ENCODE peak calls at places on chromosomes 7 and 10, in eight cellular contexts. G is fibroblast of lung, L is GM23248, J is PC-3, U is heart left ventricle, M is right lobe of liver, V is H9, K is IMR-90. E is an unnamed sample.

GRCh38 chr10:46537309-46537708 is 19.1 kb downstream of the GPRIN2 start:
- DNase-seq in M (no peak), J (no peak), K (no peak), V (no peak), G (no peak), U (peak), L (no peak), E (no peak)

GRCh38 chr7:74206589-74207120 is 3.2 kb upstream of the LAT2 start:
- DNase-seq in M (peak), V (peak), L (peak), G (peak), K (peak), U (peak), J (peak), E (peak)

GRCh38 chr10:75474106-75474505 is 42.7 kb downstream of the LRMDA start:
- DNase-seq in J (no peak), L (no peak), K (no peak), M (no peak), U (no peak), V (no peak), G (no peak), E (no peak)

GRCh38 chr7:82726038-82726800 is 282.6 kb upstream of the CACNA2D1 start:
- DNase-seq in J (no peak), M (no peak), G (peak), V (no peak), U (no peak), K (no peak), L (no peak), E (no peak)

GRCh38 chr7:55022618-55022985 is 3.8 kb downstream of the EGFR start:
- DNase-seq in J (no peak), M (no peak), L (peak), U (no peak), V (no peak), G (no peak), K (no peak), E (no peak)

GRCh38 chr10:6678211-6678803 is 98.2 kb upstream of the PRKCQ start:
- DNase-seq in G (peak), J (peak), U (peak), M (no peak), V (peak), L (peak), K (peak), E (no peak)

GRCh38 chr10:4651404-4652037 is 174.5 kb upstream of the AKR1E2 start:
- DNase-seq in J (peak), L (peak), G (peak), K (no peak), V (no peak), M (no peak), U (no peak), E (no peak)

GRCh38 chr10:35165112-35165511 is 38.5 kb downstream of the CREM start:
- DNase-seq in M (no peak), V (no peak), L (no peak), G (no peak), J (no peak), K (no peak), U (no peak), E (no peak)

GRCh38 chr7:29915481-29916215 is 74.0 kb downstream of the SCRN1 start:
- DNase-seq in J (no peak), V (no peak), M (no peak), K (peak), G (no peak), L (peak), U (no peak), E (no peak)

DNA sequence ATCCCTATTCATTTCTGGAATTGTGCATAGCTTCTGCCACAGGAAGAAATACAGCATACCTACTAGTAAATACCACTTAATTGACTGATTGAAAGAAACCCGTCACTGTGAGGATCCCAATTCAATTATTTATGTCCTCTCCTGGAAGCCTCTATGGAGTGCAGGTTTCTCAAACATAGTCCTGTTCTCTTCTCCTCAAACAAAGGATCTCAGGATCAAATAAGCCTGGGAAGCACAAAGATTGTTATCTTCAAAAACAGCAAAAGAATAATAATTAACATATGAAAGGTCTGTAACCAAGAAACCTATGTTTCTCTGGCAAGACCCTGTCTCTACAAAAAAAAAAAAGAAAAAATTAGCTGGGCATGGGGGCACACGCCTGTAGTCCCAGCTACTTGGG is 127.3 kb downstream of the KCNMA1 start:
- DNase-seq in J (no peak), M (no peak), V (no peak), U (no peak), L (no peak), K (no peak), G (no peak), E (no peak)
- H3K27ac ChIP-seq in J (no peak), M (no peak), V (no peak), U (no peak), L (no peak), K (no peak), G (no peak), E (no peak)

DNA sequence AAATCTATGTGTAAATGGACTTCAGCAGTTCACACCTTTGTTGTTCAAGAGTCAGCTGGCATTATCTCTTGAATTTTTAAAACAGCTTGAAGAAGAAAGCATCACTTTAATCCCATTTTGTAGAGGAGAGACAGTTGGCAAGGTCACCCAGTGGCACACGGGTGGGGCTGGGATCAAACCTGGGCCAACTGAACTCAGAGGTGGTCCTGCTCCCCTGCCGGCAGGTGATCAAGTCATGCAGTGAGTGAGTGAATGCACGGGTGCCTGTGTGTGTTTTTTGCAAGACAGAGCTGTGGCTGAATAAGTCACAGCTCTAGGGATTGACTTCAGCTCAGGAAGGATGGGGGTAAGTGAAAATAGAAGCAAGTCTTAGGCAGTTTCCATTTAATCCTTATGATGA is 9.5 kb downstream of the GHRHR start:
- DNase-seq in L (no peak), K (no peak), G (no peak), M (no peak), J (no peak), U (no peak), V (no peak), E (no peak)
- H3K27ac ChIP-seq in L (no peak), K (no peak), G (no peak), M (no peak), J (no peak), U (no peak), V (no peak), E (no peak)

GRCh38 chr10:69482125-69482524 is 30.9 kb downstream of the TSPAN15 start:
- DNase-seq in M (no peak), K (no peak), U (no peak), J (no peak), L (no peak), V (no peak), G (no peak), E (no peak)

GRCh38 chr10:69477968-69478597 is 26.8 kb downstream of the TSPAN15 start:
- DNase-seq in L (no peak), G (no peak), J (no peak), U (no peak), V (no peak), K (no peak), M (no peak), E (no peak)

GRCh38 chr10:69479737-69480412 is 28.6 kb downstream of the TSPAN15 start:
- DNase-seq in V (no peak), K (no peak), U (no peak), G (peak), M (no peak), L (peak), J (no peak), E (no peak)

GRCh38 chr10:69481280-69481679 is 30.0 kb downstream of the TSPAN15 start:
- DNase-seq in K (no peak), U (no peak), L (no peak), V (no peak), G (no peak), J (no peak), M (no peak), E (no peak)

DNA sequence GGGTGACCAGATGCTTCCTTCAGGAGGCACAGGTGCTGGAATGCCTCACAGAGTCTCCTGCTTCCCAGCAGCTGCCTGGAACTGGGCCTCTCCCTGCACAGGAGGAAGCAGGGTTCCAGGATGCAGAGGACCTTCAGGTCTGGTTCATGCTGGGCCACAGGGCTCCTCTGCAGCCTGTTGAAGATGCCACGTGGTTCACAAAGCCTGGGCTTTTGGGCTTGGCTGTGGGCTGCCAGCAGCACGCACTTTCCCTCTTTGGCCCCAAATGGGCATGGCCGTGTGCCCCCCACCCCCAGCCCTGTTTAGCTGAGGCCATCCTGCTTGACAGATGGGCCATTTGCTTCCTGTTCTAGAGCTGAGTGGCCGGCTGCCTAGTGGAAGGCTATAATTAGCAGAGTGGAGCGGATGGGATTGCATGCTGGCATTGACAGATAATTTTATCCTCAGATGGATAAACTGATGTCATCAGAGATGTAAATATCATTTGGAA is 28.0 kb downstream of the TSPAN15 start:
- DNase-seq in G (no peak), K (no peak), V (no peak), J (no peak), M (no peak), L (no peak), U (peak), E (no peak)
- H3K27ac ChIP-seq in G (no peak), K (no peak), V (no peak), J (no peak), M (peak), L (no peak), U (peak), E (peak)

GRCh38 chr10:8055420-8056349 is 1.2 kb downstream of the GATA3 start:
- DNase-seq in M (no peak), J (no peak), V (no peak), U (no peak), G (no peak), L (no peak), K (no peak), E (no peak)

GRCh38 chr10:8054243-8054497 is 318 bp upstream of the GATA3 start:
- DNase-seq in M (no peak), U (no peak), G (no peak), L (peak), V (no peak), J (peak), K (no peak), E (no peak)

GRCh38 chr10:8053446-8054242 is 844 bp upstream of the GATA3 start:
- DNase-seq in V (peak), G (peak), J (peak), K (peak), U (peak), L (peak), M (peak), E (peak)

GRCh38 chr10:8056378-8056777 is 1.9 kb downstream of the GATA3 start:
- DNase-seq in G (no peak), L (no peak), M (no peak), J (no peak), U (no peak), K (no peak), V (no peak), E (no peak)

DNA sequence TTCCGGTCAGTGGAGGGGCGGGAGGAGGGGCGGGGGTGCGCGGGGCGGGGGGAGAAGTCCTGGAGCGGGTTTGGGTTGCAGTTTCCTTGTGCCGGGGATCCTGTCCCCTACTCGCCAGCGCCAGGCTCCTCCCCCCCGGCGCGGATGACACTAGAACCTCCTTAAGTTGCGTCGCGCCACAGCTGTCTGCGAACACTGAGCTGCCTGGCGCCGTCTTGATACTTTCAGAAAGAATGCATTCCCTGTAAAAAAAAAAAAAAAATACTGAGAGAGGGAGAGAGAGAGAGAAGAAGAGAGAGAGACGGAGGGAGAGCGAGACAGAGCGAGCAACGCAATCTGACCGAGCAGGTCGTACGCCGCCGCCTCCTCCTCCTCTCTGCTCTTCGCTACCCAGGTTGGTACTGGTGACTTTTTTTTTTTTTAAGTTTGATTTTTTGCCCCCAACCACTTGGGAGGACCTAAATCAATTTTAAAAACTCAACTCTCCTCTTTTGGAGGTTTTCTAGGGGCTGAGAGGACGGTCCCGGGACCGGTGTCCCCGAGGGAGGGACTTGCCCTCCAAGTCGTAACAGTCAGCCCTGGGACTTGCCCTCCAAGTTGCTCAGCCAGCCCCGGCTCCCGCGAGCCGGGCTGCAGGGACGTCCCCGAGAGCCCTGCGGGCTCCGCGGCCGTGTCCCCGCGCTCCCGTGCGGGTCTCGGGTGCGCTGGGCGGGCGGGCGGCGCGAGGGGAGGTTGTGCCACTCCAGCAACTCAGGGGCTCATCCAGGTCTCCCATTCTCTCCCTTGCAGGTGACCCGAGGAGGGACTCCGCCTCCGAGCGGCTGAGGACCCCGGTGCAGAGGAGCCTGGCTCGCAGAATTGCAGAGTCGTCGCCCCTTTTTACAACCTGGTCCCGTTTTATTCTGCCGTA is at the start of gene GATA3:
- DNase-seq in V (peak), U (peak), L (peak), M (no peak), K (peak), J (peak), G (no peak), E (peak)
- H3K27ac ChIP-seq in V (no peak), U (peak), L (no peak), M (peak), K (no peak), J (peak), G (no peak), E (peak)

GRCh38 chr10:50325449-50326188 is 74.3 kb upstream of the ASAH2 start:
- DNase-seq in G (peak), L (peak), J (peak), U (peak), M (no peak), V (no peak), K (peak), E (peak)
- H3K27ac ChIP-seq in G (peak), L (peak), J (peak), U (peak), M (no peak), V (no peak), K (peak), E (no peak)

DNA sequence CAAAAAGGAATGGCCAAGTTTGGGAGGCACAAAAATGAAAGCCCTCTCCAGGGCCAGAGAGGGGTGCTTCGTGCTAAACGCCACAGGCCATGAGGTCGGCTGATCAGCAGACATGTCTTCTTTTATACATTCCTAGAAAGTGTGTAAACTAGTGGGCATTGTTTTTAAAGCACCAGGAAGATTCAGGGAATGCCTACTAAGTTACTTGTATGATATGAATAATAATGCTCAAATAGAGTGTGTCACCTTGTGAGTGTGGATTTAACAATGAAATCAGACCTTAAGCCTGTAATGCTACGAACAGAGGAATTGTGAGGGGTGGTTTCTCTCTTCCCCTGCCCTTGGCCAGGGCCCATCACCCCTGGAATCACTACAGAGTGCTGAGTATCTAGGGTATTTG is 167.5 kb upstream of the ITGB1 start:
- DNase-seq in J (peak), V (no peak), L (no peak), U (no peak), M (no peak), G (no peak), K (no peak), E (no peak)
- H3K27ac ChIP-seq in J (no peak), V (no peak), L (no peak), U (peak), M (peak), G (no peak), K (no peak), E (peak)